ENCODE peak calls at places on chromosome 3, in ten cellular contexts. D is uterus; N is psoas muscle; S is GM23338; C is HepG2; Y is CD8-positive, alpha-beta T cell; R is left lung; U is pancreas; H is cardiac muscle cell; I is colonic mucosa. W is an unnamed sample. For H3K36me3, the result is how much of the 10 kb centered on the place peaks cover.

GRCh38 chr3:60497922-60498321 is 753.3 kb downstream of the FHIT start:
- DNase-seq in H (peak), U (no peak), S (no peak), N (no peak), I (no peak), R (no peak), Y (no peak), C (no peak), D (no peak), W (no peak)

GRCh38 chr3:58325525-58325992 is 7.1 kb upstream of the PXK start:
- DNase-seq in N (no peak), C (peak), D (no peak), I (no peak), S (no peak), H (no peak), U (no peak), R (no peak), Y (no peak), W (no peak)

GRCh38 chr3:128784228-128784627 is 58.2 kb downstream of the RAB7A start:
- DNase-seq in D (no peak), U (no peak), R (peak), C (peak), H (peak), I (no peak), Y (peak), S (peak), N (peak), W (no peak)

GRCh38 chr3:154844863-154845262 is 235.3 kb upstream of the MME start:
- DNase-seq in H (no peak), Y (no peak), N (no peak), U (no peak), D (no peak), I (no peak), R (no peak), S (no peak), C (no peak), W (no peak)

GRCh38 chr3:61847784-61848462 is 286.6 kb downstream of the PTPRG start:
- DNase-seq in H (peak), C (peak), S (peak), D (peak), U (no peak), N (peak), R (peak), I (peak), Y (no peak), W (no peak)

GRCh38 chr3:17140670-17141505 is 256.1 kb downstream of the PLCL2 start:
- DNase-seq in H (no peak), U (peak), D (no peak), Y (no peak), N (peak), I (no peak), C (no peak), R (no peak), S (no peak), W (no peak)

GRCh38 chr3:132222868-132223538 is 94.2 kb upstream of the ACP3 start:
- DNase-seq in I (no peak), Y (no peak), R (no peak), C (no peak), U (no peak), D (no peak), N (no peak), H (no peak), S (no peak), W (no peak)

GRCh38 chr3:177237206-177237605 is 39.9 kb upstream of the TBL1XR1 start:
- DNase-seq in Y (no peak), S (no peak), I (peak), U (no peak), H (no peak), N (no peak), C (no peak), R (no peak), D (no peak), W (peak)

GRCh38 chr3:126956866-126957650 is 25.9 kb upstream of the PLXNA1 start:
- DNase-seq in I (no peak), S (no peak), U (no peak), N (peak), H (no peak), C (no peak), R (peak), Y (no peak), D (no peak), W (peak)

GRCh38 chr3:85801955-85802354 is 843.2 kb downstream of the CADM2 start:
- DNase-seq in R (no peak), U (no peak), Y (no peak), I (no peak), C (peak), H (peak), D (no peak), N (no peak), S (peak), W (peak)

GRCh38 chr3:3666664-3667063 is 132.6 kb upstream of the LRRN1 start:
- DNase-seq in I (no peak), H (no peak), Y (no peak), N (no peak), R (no peak), U (no peak), S (no peak), C (no peak), D (no peak), W (peak)

GRCh38 chr3:63141-63845 is 133.3 kb upstream of the CHL1 start:
- DNase-seq in S (no peak), R (no peak), I (no peak), C (peak), N (no peak), H (no peak), U (no peak), Y (no peak), D (no peak), W (peak)

GRCh38 chr3:99505646-99506269 is 132.6 kb upstream of the COL8A1 start:
- DNase-seq in U (no peak), H (no peak), R (no peak), S (no peak), D (peak), Y (no peak), C (no peak), I (peak), N (peak), W (peak)

GRCh38 chr3:188553569-188553968 is 399.6 kb downstream of the LPP start:
- DNase-seq in R (no peak), Y (peak), H (no peak), D (no peak), I (no peak), C (no peak), U (no peak), S (no peak), N (no peak), W (no peak)

GRCh38 chr3:49642708-49643145 is 31.4 kb upstream of the APEH start:
- DNase-seq in C (no peak), Y (no peak), N (peak), I (no peak), H (no peak), U (no peak), R (no peak), D (no peak), S (no peak), W (no peak)

DNA sequence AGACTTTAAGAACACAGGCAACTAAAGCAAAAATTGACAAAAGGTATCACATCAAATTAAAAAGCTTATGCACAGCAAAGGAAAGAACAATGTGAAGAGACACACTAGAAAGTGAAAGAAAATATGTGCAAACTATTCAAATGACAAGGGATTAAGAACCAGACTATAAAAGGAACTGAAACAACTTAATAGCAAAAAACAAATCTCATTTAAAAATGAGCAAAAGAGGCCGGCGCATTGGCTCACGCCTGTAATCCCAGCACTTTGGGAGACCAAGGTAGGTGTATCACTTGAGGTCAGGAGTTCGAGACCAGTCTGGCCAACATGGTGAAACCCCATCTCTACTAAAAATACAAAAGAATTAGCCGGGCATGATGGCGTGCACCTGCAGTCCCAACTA is 14.4 kb downstream of the NGLY1 start:
- DNase-seq in U (no peak), S (no peak), H (no peak), N (no peak), R (no peak), C (no peak), Y (no peak), D (no peak), I (no peak), W (no peak)
- H3K36me3 ChIP-seq in U (under half), S (under half), H (under half), N (under half), R (under half), C (under half), Y (under half), D (under half), I (under half), W (under half)

GRCh38 chr3:191804935-191805334 is 344.0 kb downstream of the PYDC2 start:
- DNase-seq in Y (no peak), S (no peak), C (no peak), H (no peak), D (no peak), R (no peak), U (no peak), N (no peak), I (no peak), W (no peak)
- H3K4me3 ChIP-seq in Y (no peak), S (no peak), C (no peak), H (no peak), D (no peak), R (no peak), U (no peak), N (no peak), I (no peak), W (no peak)

GRCh38 chr3:159057621-159058020 is 255.8 kb downstream of the MFSD1 start:
- DNase-seq in U (no peak), N (no peak), D (no peak), S (no peak), Y (no peak), R (no peak), C (no peak), H (no peak), I (no peak), W (no peak)

GRCh38 chr3:159058859-159059258 is 257.0 kb downstream of the MFSD1 start:
- DNase-seq in U (no peak), D (no peak), H (no peak), I (no peak), Y (no peak), N (no peak), R (no peak), C (no peak), S (no peak), W (no peak)

GRCh38 chr3:159062734-159063410 is 261.0 kb downstream of the MFSD1 start:
- DNase-seq in H (no peak), R (no peak), N (no peak), U (no peak), D (no peak), I (no peak), C (no peak), Y (no peak), S (no peak), W (no peak)

GRCh38 chr3:159059395-159059794 is 257.5 kb downstream of the MFSD1 start:
- DNase-seq in I (no peak), Y (no peak), C (no peak), H (no peak), U (no peak), D (no peak), N (no peak), R (no peak), S (no peak), W (no peak)
- TF ChIP-seq CTCF in I (no peak), Y (no peak), C (no peak), H (no peak), U (no peak), D (no peak), N (no peak), R (no peak), S (peak), W (no peak)

GRCh38 chr3:194484614-194485013 is 2.2 kb downstream of the ATP13A3 start:
- DNase-seq in N (no peak), C (no peak), U (no peak), Y (no peak), H (no peak), S (no peak), R (no peak), D (no peak), I (no peak), W (no peak)
- H3K36me3 ChIP-seq in N (under half), C (under half), U (under half), Y (under half), H (under half), S (under half), R (under half), D (under half), I (under half), W (under half)

GRCh38 chr3:14412831-14413380 is 10.5 kb downstream of the SLC6A6 start:
- DNase-seq in I (no peak), R (no peak), D (peak), S (peak), U (no peak), C (no peak), Y (no peak), H (no peak), N (no peak), W (no peak)
- H3K4me3 ChIP-seq in I (no peak), R (no peak), D (no peak), S (peak), U (no peak), C (no peak), Y (no peak), H (no peak), N (no peak), W (no peak)

DNA sequence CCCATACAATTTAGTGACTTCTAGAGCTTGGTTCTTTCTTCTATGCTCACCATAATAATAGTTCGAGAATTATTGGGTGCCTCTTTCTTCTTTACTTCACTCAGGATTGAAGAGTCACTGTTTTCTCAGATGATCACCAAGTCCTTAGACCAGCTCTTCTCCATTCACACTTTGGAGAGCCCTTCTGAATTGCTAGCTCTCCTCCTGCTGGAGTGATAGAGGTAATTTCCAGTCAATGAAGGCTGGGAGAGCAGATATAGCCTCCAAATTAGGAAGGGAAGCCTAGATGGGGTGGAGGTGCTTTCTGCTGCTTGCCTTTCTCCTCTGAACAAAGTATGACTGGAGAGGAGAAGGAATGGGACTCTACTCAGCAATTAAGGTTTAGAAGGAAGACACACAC is 10.7 kb upstream of the BBX start:
- DNase-seq in H (no peak), D (no peak), C (no peak), I (no peak), N (no peak), U (no peak), Y (no peak), S (peak), R (no peak), W (no peak)
- TF ChIP-seq CTCF in H (peak), D (no peak), C (peak), I (no peak), N (no peak), U (no peak), Y (no peak), S (peak), R (no peak), W (no peak)

DNA sequence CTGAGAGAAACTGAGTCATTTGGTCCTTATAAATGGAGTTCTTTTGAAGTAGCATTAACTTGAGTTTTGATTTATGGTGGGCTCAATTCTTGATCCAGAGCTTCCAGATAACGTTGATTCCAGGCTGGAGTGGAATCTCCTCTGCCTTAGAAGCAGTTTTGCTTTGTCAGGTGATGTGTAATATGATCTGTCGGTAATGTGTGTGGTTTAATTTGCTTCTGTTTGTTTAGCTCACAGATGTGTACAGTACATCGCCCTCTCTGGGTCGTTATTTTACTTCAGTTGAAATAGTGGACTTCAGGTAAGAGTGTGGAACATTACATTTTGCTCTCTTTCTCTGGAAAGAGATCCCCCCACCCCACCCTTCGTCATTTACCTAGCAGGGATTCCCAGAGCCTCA is 23.1 kb downstream of the C3orf52 start:
- DNase-seq in S (no peak), D (no peak), N (no peak), H (no peak), Y (no peak), C (peak), I (no peak), U (no peak), R (no peak), W (no peak)
- H3K36me3 ChIP-seq in S (under half), D (under half), N (under half), H (under half), Y (under half), C (under half), I (under half), U (under half), R (under half), W (under half)

GRCh38 chr3:29282431-29283296 is 1.8 kb downstream of the RBMS3 start:
- DNase-seq in N (no peak), U (no peak), Y (no peak), I (no peak), C (no peak), S (no peak), D (no peak), H (peak), R (no peak), W (peak)
- H3K4me3 ChIP-seq in N (peak), U (peak), Y (no peak), I (peak), C (no peak), S (peak), D (peak), H (peak), R (peak), W (peak)

GRCh38 chr3:171242951-171243350 is 216.4 kb upstream of the SLC2A2 start:
- DNase-seq in U (no peak), Y (no peak), D (no peak), S (no peak), H (no peak), R (no peak), I (no peak), N (no peak), C (no peak), W (no peak)
- TF ChIP-seq CTCF in U (no peak), Y (no peak), D (no peak), S (no peak), H (no peak), R (no peak), I (no peak), N (no peak), C (no peak), W (no peak)

W was measured in bronchial epithelial cell.